ENCODE peak calls at places on chromosome X, in four cellular contexts. P is K562, O is GM12878, M is HepG2. R is an unnamed sample.

GRCh38 chrX:21723814-21724213 is 34.1 kb downstream of the SMPX start:
- DNase-seq in P (no peak), O (no peak), M (no peak), R (no peak)

GRCh38 chrX:136021903-136022302 is 36.7 kb downstream of the SLC9A6 start:
- DNase-seq in O (no peak), M (no peak), P (no peak), R (no peak)

GRCh38 chrX:153885208-153885787 is 675 bp downstream of the L1CAM start:
- DNase-seq in P (no peak), M (no peak), O (no peak), R (no peak)

GRCh38 chrX:18984381-18985185 is 669 bp upstream of the PHKA2 start:
- DNase-seq in O (peak; percentile 23), P (peak; percentile 92), M (peak; percentile 70), R (peak; percentile 62)

GRCh38 chrX:37320541-37321203 is 28.5 kb upstream of the PRRG1 start:
- DNase-seq in O (no peak), M (peak; percentile 1), P (no peak), R (no peak)

GRCh38 chrX:149151805-149152757 is 353.0 kb downstream of the IDS start:
- DNase-seq in O (peak; percentile 24), P (no peak), M (no peak), R (no peak)

GRCh38 chrX:53449632-53450031 is 15.5 kb upstream of the HSD17B10 start:
- DNase-seq in O (no peak), M (no peak), P (no peak), R (no peak)

GRCh38 chrX:105837227-105837626 is 14.9 kb downstream of the NRK start:
- DNase-seq in P (no peak), O (no peak), M (no peak), R (no peak)

DNA sequence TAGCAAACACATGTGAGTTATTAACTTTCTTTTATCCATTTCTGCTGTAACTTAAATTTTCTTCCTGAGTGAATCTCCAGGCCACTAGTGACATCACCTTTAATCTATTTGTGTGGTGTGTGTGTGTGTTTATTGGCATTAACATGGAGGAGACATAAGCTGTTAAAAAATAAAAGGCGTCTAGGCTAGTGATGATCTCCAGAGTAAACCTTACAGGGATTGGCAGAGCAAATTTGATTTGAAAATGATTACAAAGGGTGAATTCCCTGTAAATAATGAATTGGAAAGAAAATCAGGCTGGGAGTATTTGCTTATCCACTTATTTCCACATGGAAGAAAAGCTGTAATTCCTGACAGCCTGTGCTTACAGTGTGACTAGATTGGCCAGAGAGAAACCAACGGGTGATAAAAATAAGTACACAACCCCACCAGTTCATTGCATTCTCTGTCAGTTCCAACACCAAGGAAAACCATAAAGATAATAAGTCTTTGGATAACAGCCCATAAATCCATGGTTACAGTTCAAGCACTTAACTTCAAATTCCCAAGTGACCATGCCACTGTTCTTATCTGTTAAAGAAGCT is 186.1 kb downstream of the ENOX2 start:
- DNase-seq in M (no peak), O (no peak), P (no peak), R (no peak)
- TF ChIP-seq REST in M (no peak), O (no peak), P (no peak), R (no peak)

GRCh38 chrX:10296581-10296980 is 139.8 kb downstream of the CLCN4 start:
- DNase-seq in O (no peak), P (no peak), M (no peak), R (no peak)
- TF ChIP-seq ZNF274 in O (no peak), P (no peak), M (no peak), R (no peak)

GRCh38 chrX:7889680-7890079 is 37.5 kb downstream of the PNPLA4 start:
- DNase-seq in O (no peak), P (no peak), M (no peak), R (no peak)
- TF ChIP-seq SP1 in O (no peak), P (no peak), M (no peak), R (no peak)

GRCh38 chrX:10158279-10158939 is 1.6 kb downstream of the CLCN4 start:
- DNase-seq in P (no peak), O (no peak), M (no peak), R (no peak)

GRCh38 chrX:10155137-10155536 is 1.6 kb upstream of the CLCN4 start:
- DNase-seq in P (no peak), O (no peak), M (no peak), R (no peak)

GRCh38 chrX:10157032-10157341 is 212 bp downstream of the CLCN4 start:
- DNase-seq in O (no peak), M (no peak), P (no peak), R (no peak)

GRCh38 chrX:10157545-10157944 is 770 bp downstream of the CLCN4 start:
- DNase-seq in P (no peak), M (no peak), O (no peak), R (no peak)

DNA sequence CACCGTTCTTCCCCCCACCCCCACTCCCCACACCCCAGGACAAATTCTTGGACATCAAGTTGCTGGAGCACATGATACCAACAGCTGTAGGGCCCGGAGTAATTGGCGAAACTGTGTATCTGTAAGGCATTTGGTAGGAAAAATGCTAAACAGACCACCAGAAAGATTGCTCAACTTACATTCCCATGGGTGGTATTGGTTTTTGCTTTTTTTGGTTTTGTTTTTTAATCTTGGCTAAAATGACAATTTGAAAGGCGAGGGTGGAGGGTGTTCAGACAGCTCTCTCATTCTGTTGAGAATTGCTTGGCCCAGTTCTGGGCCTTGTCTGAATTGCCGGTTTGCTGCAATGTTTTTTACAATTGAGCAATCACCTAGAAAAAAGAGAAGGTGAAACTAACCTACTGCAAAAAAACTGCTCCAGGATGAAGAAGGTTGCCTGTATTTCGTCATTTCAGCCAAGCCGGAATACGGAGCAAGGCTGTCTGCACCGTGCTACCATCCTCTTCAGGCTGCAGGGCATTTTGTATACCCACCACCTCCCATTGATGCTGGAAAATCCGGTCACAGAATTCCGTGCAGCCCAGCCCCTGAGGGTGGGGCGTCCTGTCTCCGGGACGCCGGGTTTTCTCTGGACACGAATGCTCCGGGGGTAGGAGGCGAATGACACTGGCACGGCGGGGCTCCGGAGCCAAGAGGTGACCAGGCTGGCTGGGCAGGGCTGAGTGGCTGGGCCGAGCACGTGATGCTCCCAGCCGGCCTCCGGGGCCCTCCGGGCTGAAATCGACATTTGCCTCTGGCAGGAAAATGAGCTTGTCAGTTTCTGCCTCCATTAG is at the start of gene CLCN4:
- DNase-seq in M (peak; percentile 67), O (no peak), P (no peak), R (peak; percentile 10)
- TF ChIP-seq REST in M (no peak), O (no peak), P (no peak), R (no peak)

GRCh38 chrX:29470029-29470428 is 745.3 kb upstream of the MAGEB2 start:
- DNase-seq in O (no peak), M (no peak), P (no peak), R (peak; percentile 33)

GRCh38 chrX:29471829-29472228 is 743.5 kb upstream of the MAGEB2 start:
- DNase-seq in M (no peak), P (no peak), O (no peak), R (no peak)

GRCh38 chrX:29461039-29461438 is 754.3 kb upstream of the MAGEB2 start:
- DNase-seq in P (no peak), M (no peak), O (no peak), R (no peak)

GRCh38 chrX:29468911-29469494 is 746.4 kb upstream of the MAGEB2 start:
- DNase-seq in P (no peak), O (no peak), M (no peak), R (no peak)

GRCh38 chrX:29466441-29466840 is 748.9 kb upstream of the MAGEB2 start:
- DNase-seq in O (no peak), P (no peak), M (no peak), R (no peak)
- TF ChIP-seq ZNF274 in O (no peak), P (no peak), M (no peak), R (no peak)

GRCh38 chrX:119410027-119410819 is 11.1 kb downstream of the SLC25A43 start:
- DNase-seq in P (no peak), M (peak; percentile 57), O (no peak), R (peak; percentile 49)
- TF ChIP-seq SP1 in P (no peak), M (no peak), O (no peak), R (peak; percentile 27)

GRCh38 chrX:65534450-65535292 is at the start of gene LAS1L:
- DNase-seq in M (peak; percentile 89), O (peak; percentile 91), P (peak; percentile 98), R (peak; percentile 90)
- TF ChIP-seq REST in M (no peak), O (no peak), P (no peak), R (no peak)

GRCh38 chrX:154918060-154918483 is 31.9 kb downstream of the F8A1 start:
- DNase-seq in O (peak; percentile 16), M (peak; percentile 48), P (peak; percentile 34), R (peak; percentile 63)
- TF ChIP-seq ZNF274 in O (no peak), M (no peak), P (no peak), R (no peak)

R was measured in HCT116.